ENCODE peak calls at places on chromosomes 6 and 20, in four cellular contexts. I, Y, T and N are unnamed samples.

GRCh38 chr6:42879372-42880239 is at the start of gene RPL7L1:
- DNase-seq in I (peak), T (peak), Y (peak), N (peak)

GRCh38 chr20:48657426-48658197 is 170.2 kb downstream of the PREX1 start:
- DNase-seq in I (peak), Y (peak), T (peak), N (peak)

GRCh38 chr6:108896111-108896661 is 48.0 kb downstream of the ARMC2 start:
- DNase-seq in I (peak), Y (no peak), T (no peak), N (peak)

GRCh38 chr6:16486661-16487060 is 248.3 kb downstream of the GMPR start:
- DNase-seq in I (no peak), Y (no peak), T (no peak), N (no peak)

GRCh38 chr6:18053555-18054445 is 66.4 kb upstream of the KIF13A start:
- DNase-seq in Y (no peak), T (no peak), I (no peak), N (no peak)

GRCh38 chr6:138258991-138259390 is 40.7 kb upstream of the PBOV1 start:
- DNase-seq in I (no peak), T (no peak), Y (no peak), N (no peak)

GRCh38 chr6:39350723-39351505 is 28.4 kb upstream of the KCNK16 start:
- DNase-seq in Y (no peak), I (no peak), T (no peak), N (no peak)

GRCh38 chr6:95133578-95133977 is 443.8 kb upstream of the MANEA start:
- DNase-seq in I (no peak), T (no peak), Y (no peak), N (no peak)

GRCh38 chr6:108071736-108072276 is 2.7 kb downstream of the OSTM1 start:
- DNase-seq in Y (no peak), I (no peak), T (no peak), N (no peak)

GRCh38 chr6:107491059-107491609 is 1.2 kb downstream of the SOBP start:
- DNase-seq in Y (no peak), I (no peak), T (no peak), N (no peak)

GRCh38 chr6:23478324-23478723 is 647.7 kb upstream of the NRSN1 start:
- DNase-seq in Y (no peak), T (no peak), I (no peak), N (no peak)

GRCh38 chr20:57902478-57902877 is 192.7 kb upstream of the PMEPA1 start:
- DNase-seq in Y (no peak), I (peak), T (no peak), N (no peak)

GRCh38 chr6:37433657-37434271 is 743 bp downstream of the CMTR1 start:
- DNase-seq in I (no peak), T (peak), Y (no peak), N (no peak)

GRCh38 chr6:48826884-48827701 is 636.0 kb downstream of the MMUT start:
- DNase-seq in I (peak), Y (no peak), T (no peak), N (peak)

GRCh38 chr6:156776841-156777576 is at the start of gene ARID1B:
- DNase-seq in T (peak), Y (peak), I (peak), N (peak)

GRCh38 chr20:61640171-61640570 is 388.1 kb downstream of the CDH4 start:
- DNase-seq in T (no peak), Y (no peak), I (no peak), N (no peak)

GRCh38 chr6:43702522-43703440 is 15.2 kb upstream of the MRPS18A start:
- DNase-seq in T (no peak), Y (peak), I (peak), N (peak)

GRCh38 chr20:64066984-64067605 is 4.1 kb downstream of the TCEA2 start:
- DNase-seq in I (no peak), T (no peak), Y (no peak), N (no peak)

GRCh38 chr20:32582659-32583580 is 2.2 kb downstream of the NOL4L start:
- DNase-seq in T (no peak), Y (no peak), I (no peak), N (no peak)

GRCh38 chr6:95094751-95095150 is 482.6 kb upstream of the MANEA start:
- DNase-seq in I (peak), T (no peak), Y (no peak), N (no peak)

GRCh38 chr6:43242908-43243648 is at the start of gene TTBK1:
- DNase-seq in T (peak), Y (no peak), I (no peak), N (no peak)

GRCh38 chr6:77440206-77440976 is 22.9 kb downstream of the HTR1B start:
- DNase-seq in I (no peak), T (no peak), Y (no peak), N (no peak)

GRCh38 chr6:95959291-95959690 is 56.5 kb upstream of the FUT9 start:
- DNase-seq in T (no peak), Y (no peak), I (no peak), N (no peak)

GRCh38 chr6:80173411-80173810 is 66.9 kb downstream of the BCKDHB start:
- DNase-seq in I (no peak), T (no peak), Y (no peak), N (no peak)

GRCh38 chr20:64137598-64138031 is 26.6 kb upstream of the MYT1 start:
- DNase-seq in T (no peak), I (no peak), Y (no peak), N (no peak)